ENCODE peak calls at places on chromosomes 5 and 9, in seven cellular contexts. A is esophagus squamous epithelium, U is H54, N is tibial nerve, C is adrenal gland, M is transverse colon, Q is IMR-90. I is an unnamed sample.

GRCh38 chr5:135195267-135195603 is 161.2 kb upstream of the PITX1 start:
- DNase-seq in Q (no peak), M (no peak), C (no peak), U (no peak), N (no peak), A (no peak), I (no peak)

GRCh38 chr9:101449071-101449721 is 13.6 kb upstream of the ALDOB start:
- DNase-seq in N (peak; percentile 33), C (peak; percentile 88), U (peak; percentile 82), Q (peak; percentile 54), M (peak; percentile 85), A (no peak), I (peak; percentile 79)

GRCh38 chr9:136133191-136133958 is 14.7 kb upstream of the TMEM250 start:
- DNase-seq in U (no peak), M (no peak), C (no peak), A (no peak), N (no peak), Q (no peak), I (peak; percentile 60)

GRCh38 chr9:81492710-81493447 is 196.5 kb downstream of the TLE1 start:
- DNase-seq in Q (peak; percentile 100), N (no peak), C (no peak), M (no peak), A (no peak), U (peak; percentile 72), I (no peak)

GRCh38 chr9:31839273-31839672 is 545.2 kb upstream of the ACO1 start:
- DNase-seq in U (no peak), M (no peak), Q (no peak), N (no peak), A (no peak), C (no peak), I (no peak)

GRCh38 chr9:37422289-37423104 is at the start of gene GRHPR:
- DNase-seq in Q (peak; percentile 58), N (peak; percentile 80), U (peak; percentile 69), A (peak; percentile 38), M (peak; percentile 94), C (peak; percentile 95), I (peak; percentile 94)

GRCh38 chr9:81138173-81138572 is 551.2 kb downstream of the TLE1 start:
- DNase-seq in U (no peak), C (no peak), M (no peak), A (no peak), N (no peak), Q (no peak), I (no peak)

GRCh38 chr9:121881920-121882500 is 211.1 kb downstream of the TTLL11 start:
- DNase-seq in M (no peak), Q (no peak), U (no peak), C (no peak), A (no peak), N (no peak), I (no peak)

GRCh38 chr5:7668161-7668560 is 182.8 kb downstream of the CFAP90 start:
- DNase-seq in N (no peak), Q (no peak), U (no peak), C (no peak), M (no peak), A (no peak), I (no peak)

GRCh38 chr9:136085815-136086212 is 9.3 kb downstream of the NACC2 start:
- DNase-seq in C (peak; percentile 87), A (no peak), M (peak; percentile 49), Q (no peak), N (no peak), U (no peak), I (no peak)

GRCh38 chr5:134846641-134846960 is 833 bp downstream of the C5orf24 start:
- DNase-seq in Q (no peak), C (peak; percentile 22), M (peak; percentile 11), A (no peak), N (no peak), U (no peak), I (peak; percentile 67)

GRCh38 chr5:106737111-106737510 is 933.6 kb downstream of the EFNA5 start:
- DNase-seq in U (no peak), Q (no peak), A (no peak), M (no peak), C (no peak), N (no peak), I (no peak)

GRCh38 chr5:18745591-18745987 is 1111.3 kb downstream of the TAF11L14 start:
- DNase-seq in U (peak; percentile 14), Q (no peak), M (peak; percentile 18), C (peak; percentile 27), A (no peak), N (no peak), I (no peak)

GRCh38 chr5:111313017-111313724 is 89.0 kb downstream of the CAMK4 start:
- DNase-seq in M (no peak), U (no peak), N (no peak), A (no peak), C (no peak), Q (peak; percentile 16), I (no peak)

GRCh38 chr5:110441035-110441434 is 285.4 kb downstream of the TMEM232 start:
- DNase-seq in A (no peak), Q (peak; percentile 31), N (no peak), U (peak; percentile 1), C (peak; percentile 4), M (no peak), I (peak; percentile 13)

GRCh38 chr9:13529321-13530104 is 250.0 kb upstream of the MPDZ start:
- DNase-seq in N (no peak), A (no peak), M (no peak), C (no peak), U (no peak), Q (no peak), I (no peak)

GRCh38 chr9:134991808-134992754 is 74.4 kb upstream of the FCN1 start:
- DNase-seq in C (no peak), U (no peak), Q (no peak), M (no peak), A (no peak), N (no peak), I (no peak)

GRCh38 chr5:72788851-72789505 is 27.5 kb upstream of the TNPO1 start:
- DNase-seq in U (no peak), C (no peak), M (no peak), A (no peak), N (no peak), Q (peak; percentile 8), I (no peak)

GRCh38 chr5:26669523-26669922 is 368.9 kb downstream of the CDH9 start:
- DNase-seq in U (no peak), A (no peak), Q (no peak), M (no peak), N (no peak), C (no peak), I (no peak)

GRCh38 chr5:143922718-143923117 is 110.8 kb downstream of the HMHB1 start:
- DNase-seq in C (no peak), N (peak; percentile 20), A (no peak), M (no peak), Q (peak; percentile 65), U (no peak), I (no peak)

GRCh38 chr9:134223091-134223490 is 58.7 kb upstream of the RNU6ATAC start:
- DNase-seq in M (no peak), Q (peak; percentile 28), A (no peak), U (no peak), C (peak; percentile 26), N (no peak), I (no peak)

GRCh38 chr9:123353984-123354591 is 1.9 kb upstream of the CRB2 start:
- DNase-seq in C (peak; percentile 73), A (no peak), N (peak; percentile 50), U (peak; percentile 97), Q (peak; percentile 46), M (peak; percentile 71), I (peak; percentile 80)

GRCh38 chr5:160266044-160266718 is 36.9 kb downstream of the FABP6 start:
- DNase-seq in Q (no peak), A (no peak), U (no peak), C (no peak), M (no peak), N (no peak), I (no peak)

GRCh38 chr9:134707031-134707680 is 65.6 kb downstream of the COL5A1 start:
- DNase-seq in A (no peak), U (no peak), N (peak; percentile 59), C (peak; percentile 44), M (peak; percentile 73), Q (peak; percentile 88), I (no peak)

GRCh38 chr9:25716220-25716872 is 38.1 kb upstream of the TUSC1 start:
- DNase-seq in A (no peak), M (peak; percentile 15), Q (peak; percentile 74), U (peak; percentile 22), C (peak; percentile 47), N (peak; percentile 4), I (no peak)

GRCh38 chr5:178116406-178116885 is 3.1 kb downstream of the N4BP3 start:
- DNase-seq in A (no peak), U (no peak), Q (no peak), C (no peak), N (no peak), M (peak; percentile 56), I (peak; percentile 53)

GRCh38 chr5:42302186-42302585 is 121.1 kb upstream of the GHR start:
- DNase-seq in U (no peak), A (no peak), N (no peak), M (no peak), C (no peak), Q (no peak), I (no peak)
- TF ChIP-seq POLR2A in U (no peak), A (no peak), N (no peak), M (no peak), C (no peak), Q (no peak), I (no peak)

GRCh38 chr5:2242539-2242938 is 359.8 kb upstream of the IRX4 start:
- DNase-seq in N (no peak), Q (no peak), C (no peak), A (no peak), U (no peak), M (no peak), I (no peak)
- TF ChIP-seq POLR2A in N (no peak), Q (no peak), C (no peak), A (no peak), U (no peak), M (no peak), I (no peak)

DNA sequence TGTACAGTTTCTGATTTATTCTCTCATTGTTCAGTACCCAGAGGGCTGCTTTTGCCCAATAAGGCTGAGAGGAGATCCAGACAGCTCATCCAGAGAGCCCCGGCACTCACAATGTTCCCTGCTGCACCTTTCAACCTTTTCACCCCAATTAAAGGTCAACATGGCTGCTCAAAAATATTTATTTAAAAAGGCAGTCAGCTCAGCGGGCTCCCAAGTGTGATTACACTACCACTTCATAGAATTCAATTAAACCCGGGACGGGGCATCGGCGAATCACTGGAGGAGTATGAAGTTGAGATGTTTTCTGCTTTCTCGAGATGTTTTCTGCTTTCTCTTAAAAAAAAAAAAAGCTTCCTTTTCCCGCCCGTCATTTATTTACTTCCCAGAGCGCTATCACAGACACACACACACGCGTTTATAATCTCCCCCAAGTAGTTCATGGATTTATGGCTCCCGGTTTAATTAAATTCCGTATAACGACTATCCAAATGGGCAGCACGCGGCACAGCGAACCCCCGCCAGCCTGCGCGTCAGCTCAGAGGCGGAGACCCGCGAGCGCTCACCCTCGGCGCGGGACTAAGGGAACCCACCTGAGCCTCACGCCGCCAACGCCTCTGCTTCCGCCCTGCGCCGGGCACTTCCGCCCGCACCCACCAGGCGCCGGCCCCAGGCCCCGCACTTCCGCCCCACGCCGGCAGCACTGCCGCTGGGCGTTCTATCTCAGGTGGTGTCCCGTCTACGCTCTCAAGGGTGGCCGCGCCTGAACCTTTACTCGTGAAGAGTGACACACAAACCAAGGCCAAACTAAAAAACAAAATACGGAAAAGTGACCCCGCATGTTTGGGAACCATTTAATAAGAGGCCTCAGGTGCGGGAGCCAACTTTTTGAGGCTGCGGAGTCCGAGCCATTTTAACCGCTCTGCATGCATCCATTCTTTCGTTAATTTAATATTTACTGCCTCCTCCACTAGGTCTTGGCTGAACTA is at the start of gene C5orf63:
- DNase-seq in Q (peak; percentile 10), A (no peak), C (peak; percentile 44), M (peak; percentile 74), U (no peak), N (no peak), I (peak; percentile 79)
- TF ChIP-seq POLR2A in Q (no peak), A (no peak), C (no peak), M (peak; percentile 49), U (peak; percentile 36), N (no peak), I (peak; percentile 46)

GRCh38 chr9:5899292-5899691 is 8.6 kb downstream of the MLANA start:
- DNase-seq in N (no peak), M (no peak), C (no peak), U (no peak), A (no peak), Q (no peak), I (peak; percentile 14)
- TF ChIP-seq POLR2A in N (no peak), M (no peak), C (no peak), U (no peak), A (no peak), Q (no peak), I (no peak)